ENCODE peak calls at places on chromosomes 1 and 21, in eight cellular contexts. X, A, J, O, T, I, U and V are unnamed samples.
A peak's percentile ranks its signal among the peaks of the same experiment; 100 is the strongest.

GRCh38 chr1:28592314-28593071 is 428 bp downstream of the RAB42 start:
- DNase-seq in X (peak; percentile 29), A (peak; percentile 64), J (peak; percentile 32), O (no peak), T (no peak), I (no peak), U (no peak), V (peak; percentile 94)

GRCh38 chr1:154407021-154407865 is 2.1 kb downstream of the IL6R start:
- DNase-seq in X (peak; percentile 39), A (no peak), J (no peak), O (no peak), T (peak; percentile 38), I (no peak), U (no peak), V (no peak)

GRCh38 chr1:212237651-212238050 is 47.6 kb upstream of the PPP2R5A start:
- DNase-seq in X (no peak), A (no peak), J (no peak), O (no peak), T (no peak), I (no peak), U (no peak), V (no peak)

GRCh38 chr1:3744646-3745045 is 7.6 kb upstream of the CCDC27 start:
- DNase-seq in X (no peak), A (no peak), J (no peak), O (no peak), T (no peak), I (no peak), U (no peak), V (no peak)

GRCh38 chr1:154755858-154756730 is 114.0 kb downstream of the KCNN3 start:
- DNase-seq in X (peak; percentile 52), A (no peak), J (no peak), O (no peak), T (no peak), I (no peak), U (no peak), V (no peak)

GRCh38 chr1:23964790-23965740 is 5.4 kb downstream of the PNRC2 start:
- DNase-seq in X (no peak), A (no peak), J (no peak), O (no peak), T (no peak), I (no peak), U (no peak), V (no peak)

GRCh38 chr21:26800001-26800400 is 45.2 kb downstream of the ADAMTS1 start:
- DNase-seq in X (no peak), A (no peak), J (no peak), O (no peak), T (no peak), I (no peak), U (no peak), V (no peak)

GRCh38 chr1:210251680-210252490 is 19.3 kb downstream of the SERTAD4 start:
- DNase-seq in X (peak; percentile 43), A (peak; percentile 30), J (peak; percentile 29), O (no peak), T (no peak), I (no peak), U (no peak), V (peak; percentile 82)